ENCODE peak calls at places on chromosomes 16 and 17, in five cellular contexts. One of them, this sample, is unnamed.

GRCh38 chr16:52629296-52629695 is 82.4 kb upstream of the TOX3 start:
- DNase-seq in heart right ventricle: no peak
- DNase-seq in choroid plexus epithelial cell: no peak
- DNase-seq in astrocyte: no peak
- DNase-seq in NCI-H2081: no peak
- DNase-seq in this sample: no peak

GRCh38 chr17:78226752-78227454 is 4.5 kb upstream of the TMEM235 start:
- DNase-seq in NCI-H2081: peak
- DNase-seq in heart right ventricle: no peak
- DNase-seq in astrocyte: no peak
- DNase-seq in choroid plexus epithelial cell: no peak
- DNase-seq in this sample: no peak

GRCh38 chr17:32494621-32495346 is 8.0 kb downstream of the CDK5R1 start:
- DNase-seq in heart right ventricle: no peak
- DNase-seq in NCI-H2081: peak
- DNase-seq in astrocyte: no peak
- DNase-seq in choroid plexus epithelial cell: no peak
- DNase-seq in this sample: no peak

GRCh38 chr17:82249896-82250581 is 21.2 kb downstream of the SLC16A3 start:
- DNase-seq in astrocyte: no peak
- DNase-seq in NCI-H2081: no peak
- DNase-seq in choroid plexus epithelial cell: no peak
- DNase-seq in heart right ventricle: no peak
- DNase-seq in this sample: no peak

GRCh38 chr17:67421869-67422273 is 44.8 kb downstream of the PITPNC1 start:
- DNase-seq in astrocyte: peak
- DNase-seq in heart right ventricle: peak
- DNase-seq in choroid plexus epithelial cell: peak
- DNase-seq in NCI-H2081: no peak
- DNase-seq in this sample: peak

GRCh38 chr16:8569650-8570338 is 20.5 kb downstream of the TMEM114 start:
- DNase-seq in choroid plexus epithelial cell: no peak
- DNase-seq in astrocyte: no peak
- DNase-seq in NCI-H2081: no peak
- DNase-seq in heart right ventricle: no peak
- DNase-seq in this sample: no peak

GRCh38 chr17:45149669-45150603 is 1.7 kb downstream of the HEXIM1 start:
- DNase-seq in astrocyte: peak
- DNase-seq in NCI-H2081: peak
- DNase-seq in choroid plexus epithelial cell: peak
- DNase-seq in heart right ventricle: peak
- DNase-seq in this sample: peak

GRCh38 chr17:888998-889401 is 90.6 kb downstream of the NXN start:
- DNase-seq in choroid plexus epithelial cell: no peak
- DNase-seq in heart right ventricle: no peak
- DNase-seq in astrocyte: no peak
- DNase-seq in NCI-H2081: no peak
- DNase-seq in this sample: no peak

GRCh38 chr16:88349903-88350900 is 32.6 kb upstream of the ZNF469 start:
- DNase-seq in NCI-H2081: no peak
- DNase-seq in choroid plexus epithelial cell: no peak
- DNase-seq in astrocyte: no peak
- DNase-seq in heart right ventricle: no peak
- DNase-seq in this sample: no peak

GRCh38 chr16:62363451-62363850 is 327.2 kb upstream of the CDH8 start:
- DNase-seq in heart right ventricle: no peak
- DNase-seq in astrocyte: no peak
- DNase-seq in choroid plexus epithelial cell: no peak
- DNase-seq in NCI-H2081: no peak
- DNase-seq in this sample: no peak

GRCh38 chr17:65830356-65830755 is 268.9 kb upstream of the AXIN2 start:
- DNase-seq in astrocyte: no peak
- DNase-seq in heart right ventricle: no peak
- DNase-seq in NCI-H2081: no peak
- DNase-seq in choroid plexus epithelial cell: no peak
- DNase-seq in this sample: no peak